ENCODE peak calls at places on chromosomes 5 and 9, in four cellular contexts. One of them, this sample, is unnamed.

GRCh38 chr5:80369521-80369920 is 38.3 kb upstream of the ZFYVE16 start:
- DNase-seq in CD8-positive, alpha-beta T cell: no peak
- DNase-seq in OCI-LY7: no peak
- DNase-seq in CD4-positive, alpha-beta memory T cell: no peak
- DNase-seq in this sample: no peak

GRCh38 chr9:137645211-137645610 is 26.4 kb downstream of the EHMT1 start:
- DNase-seq in CD8-positive, alpha-beta T cell: no peak
- DNase-seq in OCI-LY7: no peak
- DNase-seq in CD4-positive, alpha-beta memory T cell: no peak
- DNase-seq in this sample: no peak

GRCh38 chr5:133552925-133553525 is 59.3 kb downstream of the FSTL4 start:
- DNase-seq in CD8-positive, alpha-beta T cell: peak
- DNase-seq in OCI-LY7: peak
- DNase-seq in CD4-positive, alpha-beta memory T cell: peak
- DNase-seq in this sample: peak

GRCh38 chr5:8538813-8539212 is 669.9 kb downstream of the MTRR start:
- DNase-seq in CD8-positive, alpha-beta T cell: no peak
- DNase-seq in OCI-LY7: no peak
- DNase-seq in CD4-positive, alpha-beta memory T cell: no peak
- DNase-seq in this sample: no peak

GRCh38 chr9:85186218-85186585 is 516.7 kb downstream of the NTRK2 start:
- DNase-seq in CD8-positive, alpha-beta T cell: no peak
- DNase-seq in OCI-LY7: no peak
- DNase-seq in CD4-positive, alpha-beta memory T cell: no peak
- DNase-seq in this sample: no peak

GRCh38 chr9:108544866-108545265 is 310.9 kb downstream of the ACTL7B start:
- DNase-seq in CD8-positive, alpha-beta T cell: no peak
- DNase-seq in OCI-LY7: no peak
- DNase-seq in CD4-positive, alpha-beta memory T cell: no peak
- DNase-seq in this sample: no peak

GRCh38 chr5:135488727-135489465 is 36.7 kb upstream of the TIFAB start:
- DNase-seq in CD8-positive, alpha-beta T cell: no peak
- DNase-seq in OCI-LY7: no peak
- DNase-seq in CD4-positive, alpha-beta memory T cell: no peak
- DNase-seq in this sample: no peak

GRCh38 chr5:159768243-159768642 is 148.0 kb upstream of the ADRA1B start:
- DNase-seq in CD8-positive, alpha-beta T cell: no peak
- DNase-seq in OCI-LY7: no peak
- DNase-seq in CD4-positive, alpha-beta memory T cell: no peak
- DNase-seq in this sample: no peak

GRCh38 chr5:1097381-1097893 is 14.4 kb downstream of the SLC12A7 start:
- DNase-seq in CD8-positive, alpha-beta T cell: no peak
- DNase-seq in OCI-LY7: no peak
- DNase-seq in CD4-positive, alpha-beta memory T cell: no peak
- DNase-seq in this sample: no peak

GRCh38 chr9:15295761-15296405 is 11.1 kb downstream of the TTC39B start:
- DNase-seq in CD8-positive, alpha-beta T cell: no peak
- DNase-seq in OCI-LY7: no peak
- DNase-seq in CD4-positive, alpha-beta memory T cell: peak
- DNase-seq in this sample: no peak

GRCh38 chr9:82254646-82255367 is 266.2 kb downstream of the SPATA31D1 start:
- DNase-seq in CD8-positive, alpha-beta T cell: no peak
- DNase-seq in OCI-LY7: no peak
- DNase-seq in CD4-positive, alpha-beta memory T cell: no peak
- DNase-seq in this sample: no peak

GRCh38 chr9:89814340-89815040 is 209.7 kb downstream of the GADD45G start:
- DNase-seq in CD8-positive, alpha-beta T cell: no peak
- DNase-seq in OCI-LY7: peak
- DNase-seq in CD4-positive, alpha-beta memory T cell: no peak
- DNase-seq in this sample: no peak

GRCh38 chr5:129724647-129725046 is 23.2 kb upstream of the MINAR2 start:
- DNase-seq in CD8-positive, alpha-beta T cell: no peak
- DNase-seq in OCI-LY7: no peak
- DNase-seq in CD4-positive, alpha-beta memory T cell: no peak
- DNase-seq in this sample: peak

GRCh38 chr9:94642526-94642925 is 3.2 kb upstream of the FBP1 start:
- DNase-seq in CD8-positive, alpha-beta T cell: no peak
- DNase-seq in OCI-LY7: no peak
- DNase-seq in CD4-positive, alpha-beta memory T cell: no peak
- DNase-seq in this sample: no peak

GRCh38 chr9:130549093-130549735 is 30.2 kb upstream of the FUBP3 start:
- DNase-seq in CD8-positive, alpha-beta T cell: no peak
- DNase-seq in OCI-LY7: peak
- DNase-seq in CD4-positive, alpha-beta memory T cell: no peak
- DNase-seq in this sample: peak

GRCh38 chr9:130500340-130500771 is 55.6 kb downstream of the ASS1 start:
- DNase-seq in CD8-positive, alpha-beta T cell: no peak
- DNase-seq in OCI-LY7: no peak
- DNase-seq in CD4-positive, alpha-beta memory T cell: no peak
- DNase-seq in this sample: no peak

GRCh38 chr9:130470950-130471349 is 26.2 kb downstream of the ASS1 start:
- DNase-seq in CD8-positive, alpha-beta T cell: no peak
- DNase-seq in OCI-LY7: no peak
- DNase-seq in CD4-positive, alpha-beta memory T cell: no peak
- DNase-seq in this sample: no peak

GRCh38 chr9:137604345-137605145 is 941 bp upstream of the ARRDC1 start:
- DNase-seq in CD8-positive, alpha-beta T cell: no peak
- DNase-seq in OCI-LY7: no peak
- DNase-seq in CD4-positive, alpha-beta memory T cell: no peak
- DNase-seq in this sample: no peak

GRCh38 chr5:112917453-112918005 is 4.5 kb downstream of the REEP5 start:
- DNase-seq in CD8-positive, alpha-beta T cell: no peak
- DNase-seq in OCI-LY7: peak
- DNase-seq in CD4-positive, alpha-beta memory T cell: no peak
- DNase-seq in this sample: peak

GRCh38 chr5:178483620-178484019 is 106.6 kb downstream of the COL23A1 start:
- DNase-seq in CD8-positive, alpha-beta T cell: peak
- DNase-seq in OCI-LY7: peak
- DNase-seq in CD4-positive, alpha-beta memory T cell: peak
- DNase-seq in this sample: no peak

GRCh38 chr5:32600057-32600622 is 14.8 kb downstream of the SUB1 start:
- DNase-seq in CD8-positive, alpha-beta T cell: no peak
- DNase-seq in OCI-LY7: no peak
- DNase-seq in CD4-positive, alpha-beta memory T cell: no peak
- DNase-seq in this sample: no peak

GRCh38 chr9:110370316-110370715 is 32.7 kb upstream of the TXNDC8 start:
- DNase-seq in CD8-positive, alpha-beta T cell: no peak
- DNase-seq in OCI-LY7: no peak
- DNase-seq in CD4-positive, alpha-beta memory T cell: no peak
- DNase-seq in this sample: no peak

GRCh38 chr5:97764700-97765099 is 581.7 kb upstream of the RIOK2 start:
- DNase-seq in CD8-positive, alpha-beta T cell: no peak
- DNase-seq in OCI-LY7: no peak
- DNase-seq in CD4-positive, alpha-beta memory T cell: no peak
- DNase-seq in this sample: no peak

GRCh38 chr5:67200809-67201562 is 4.4 kb upstream of the CD180 start:
- DNase-seq in CD8-positive, alpha-beta T cell: no peak
- DNase-seq in OCI-LY7: no peak
- DNase-seq in CD4-positive, alpha-beta memory T cell: no peak
- DNase-seq in this sample: no peak

GRCh38 chr5:168047043-168047668 is 244.3 kb upstream of the WWC1 start:
- DNase-seq in CD8-positive, alpha-beta T cell: no peak
- DNase-seq in OCI-LY7: peak
- DNase-seq in CD4-positive, alpha-beta memory T cell: no peak
- DNase-seq in this sample: peak

GRCh38 chr9:3585616-3586015 is 59.8 kb upstream of the RFX3 start:
- DNase-seq in CD8-positive, alpha-beta T cell: no peak
- DNase-seq in OCI-LY7: no peak
- DNase-seq in CD4-positive, alpha-beta memory T cell: no peak
- DNase-seq in this sample: no peak

GRCh38 chr5:372911-373709 is 51.6 kb downstream of the AHRR start:
- DNase-seq in CD8-positive, alpha-beta T cell: no peak
- DNase-seq in OCI-LY7: no peak
- DNase-seq in CD4-positive, alpha-beta memory T cell: no peak
- DNase-seq in this sample: no peak

GRCh38 chr5:55218966-55219365 is 8.1 kb downstream of the MCIDAS start:
- DNase-seq in CD8-positive, alpha-beta T cell: no peak
- DNase-seq in OCI-LY7: no peak
- DNase-seq in CD4-positive, alpha-beta memory T cell: no peak
- DNase-seq in this sample: no peak

GRCh38 chr5:82901281-82901888 is 175.8 kb downstream of the TMEM167A start:
- DNase-seq in CD8-positive, alpha-beta T cell: no peak
- DNase-seq in OCI-LY7: no peak
- DNase-seq in CD4-positive, alpha-beta memory T cell: no peak
- DNase-seq in this sample: no peak

GRCh38 chr9:128554155-128554862 is 1.9 kb downstream of the SPTAN1 start:
- DNase-seq in CD8-positive, alpha-beta T cell: no peak
- DNase-seq in OCI-LY7: peak
- DNase-seq in CD4-positive, alpha-beta memory T cell: no peak
- DNase-seq in this sample: peak

GRCh38 chr9:135666534-135667402 is 3.7 kb downstream of the LCN9 start:
- DNase-seq in CD8-positive, alpha-beta T cell: no peak
- DNase-seq in OCI-LY7: no peak
- DNase-seq in CD4-positive, alpha-beta memory T cell: no peak
- DNase-seq in this sample: no peak

GRCh38 chr5:54087436-54087835 is 222.9 kb downstream of the ARL15 start:
- DNase-seq in CD8-positive, alpha-beta T cell: no peak
- DNase-seq in OCI-LY7: no peak
- DNase-seq in CD4-positive, alpha-beta memory T cell: no peak
- DNase-seq in this sample: no peak

GRCh38 chr9:114363424-114363823 is 24.4 kb downstream of the AKNA start:
- DNase-seq in CD8-positive, alpha-beta T cell: no peak
- DNase-seq in OCI-LY7: no peak
- DNase-seq in CD4-positive, alpha-beta memory T cell: no peak
- DNase-seq in this sample: no peak

GRCh38 chr9:114365194-114365593 is 22.6 kb downstream of the AKNA start:
- DNase-seq in CD8-positive, alpha-beta T cell: no peak
- DNase-seq in OCI-LY7: no peak
- DNase-seq in CD4-positive, alpha-beta memory T cell: no peak
- DNase-seq in this sample: no peak

GRCh38 chr9:114362394-114362793 is 25.4 kb downstream of the AKNA start:
- DNase-seq in CD8-positive, alpha-beta T cell: no peak
- DNase-seq in OCI-LY7: no peak
- DNase-seq in CD4-positive, alpha-beta memory T cell: no peak
- DNase-seq in this sample: no peak

GRCh38 chr9:114364528-114365041 is 23.2 kb downstream of the AKNA start:
- DNase-seq in CD8-positive, alpha-beta T cell: no peak
- DNase-seq in OCI-LY7: peak
- DNase-seq in CD4-positive, alpha-beta memory T cell: no peak
- DNase-seq in this sample: no peak

GRCh38 chr9:114364123-114364522 is 23.7 kb downstream of the AKNA start:
- DNase-seq in CD8-positive, alpha-beta T cell: no peak
- DNase-seq in OCI-LY7: no peak
- DNase-seq in CD4-positive, alpha-beta memory T cell: no peak
- DNase-seq in this sample: no peak
- H3K27ac ChIP-seq in CD8-positive, alpha-beta T cell: peak
- H3K27ac ChIP-seq in OCI-LY7: peak
- H3K27ac ChIP-seq in CD4-positive, alpha-beta memory T cell: peak
- H3K27ac ChIP-seq in this sample: no peak

GRCh38 chr5:151770383-151771258 is 1.1 kb upstream of the G3BP1 start:
- DNase-seq in CD8-positive, alpha-beta T cell: no peak
- DNase-seq in OCI-LY7: peak
- DNase-seq in CD4-positive, alpha-beta memory T cell: no peak
- DNase-seq in this sample: no peak

GRCh38 chr5:151766975-151767374 is 4.8 kb upstream of the G3BP1 start:
- DNase-seq in CD8-positive, alpha-beta T cell: no peak
- DNase-seq in OCI-LY7: no peak
- DNase-seq in CD4-positive, alpha-beta memory T cell: no peak
- DNase-seq in this sample: no peak

DNA sequence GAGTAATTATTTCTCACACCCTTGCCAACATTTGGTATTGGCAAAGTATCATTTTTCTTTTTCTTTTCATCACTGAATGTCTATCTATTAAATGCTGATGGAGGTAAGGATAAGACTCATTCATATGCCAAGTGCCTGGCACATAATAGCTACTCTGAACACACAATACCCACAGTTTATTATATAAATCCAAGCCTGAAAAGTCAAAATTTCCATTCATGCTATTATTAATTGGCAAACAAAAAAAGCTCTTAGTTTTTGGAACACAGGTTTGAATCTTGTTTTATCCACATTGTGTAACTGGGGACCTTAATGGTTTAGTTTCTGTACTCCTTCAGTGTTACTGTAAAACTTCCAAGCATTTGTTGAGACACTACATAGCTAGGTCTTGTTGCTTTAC is 6.4 kb upstream of the ATOX1 start:
- DNase-seq in CD8-positive, alpha-beta T cell: no peak
- DNase-seq in OCI-LY7: no peak
- DNase-seq in CD4-positive, alpha-beta memory T cell: no peak
- DNase-seq in this sample: no peak
- H3K4me3 ChIP-seq in CD8-positive, alpha-beta T cell: no peak
- H3K4me3 ChIP-seq in OCI-LY7: no peak
- H3K4me3 ChIP-seq in CD4-positive, alpha-beta memory T cell: no peak
- H3K4me3 ChIP-seq in this sample: no peak

GRCh38 chr5:73312872-73313510 is 135.6 kb downstream of the FOXD1 start:
- DNase-seq in CD8-positive, alpha-beta T cell: no peak
- DNase-seq in OCI-LY7: no peak
- DNase-seq in CD4-positive, alpha-beta memory T cell: no peak
- DNase-seq in this sample: no peak

GRCh38 chr5:73312146-73312871 is 136.3 kb downstream of the FOXD1 start:
- DNase-seq in CD8-positive, alpha-beta T cell: no peak
- DNase-seq in OCI-LY7: peak
- DNase-seq in CD4-positive, alpha-beta memory T cell: no peak
- DNase-seq in this sample: no peak

GRCh38 chr5:73317523-73317922 is 131.1 kb downstream of the FOXD1 start:
- DNase-seq in CD8-positive, alpha-beta T cell: no peak
- DNase-seq in OCI-LY7: no peak
- DNase-seq in CD4-positive, alpha-beta memory T cell: no peak
- DNase-seq in this sample: no peak

GRCh38 chr5:73311291-73312110 is 137.1 kb downstream of the FOXD1 start:
- DNase-seq in CD8-positive, alpha-beta T cell: no peak
- DNase-seq in OCI-LY7: no peak
- DNase-seq in CD4-positive, alpha-beta memory T cell: no peak
- DNase-seq in this sample: no peak

DNA sequence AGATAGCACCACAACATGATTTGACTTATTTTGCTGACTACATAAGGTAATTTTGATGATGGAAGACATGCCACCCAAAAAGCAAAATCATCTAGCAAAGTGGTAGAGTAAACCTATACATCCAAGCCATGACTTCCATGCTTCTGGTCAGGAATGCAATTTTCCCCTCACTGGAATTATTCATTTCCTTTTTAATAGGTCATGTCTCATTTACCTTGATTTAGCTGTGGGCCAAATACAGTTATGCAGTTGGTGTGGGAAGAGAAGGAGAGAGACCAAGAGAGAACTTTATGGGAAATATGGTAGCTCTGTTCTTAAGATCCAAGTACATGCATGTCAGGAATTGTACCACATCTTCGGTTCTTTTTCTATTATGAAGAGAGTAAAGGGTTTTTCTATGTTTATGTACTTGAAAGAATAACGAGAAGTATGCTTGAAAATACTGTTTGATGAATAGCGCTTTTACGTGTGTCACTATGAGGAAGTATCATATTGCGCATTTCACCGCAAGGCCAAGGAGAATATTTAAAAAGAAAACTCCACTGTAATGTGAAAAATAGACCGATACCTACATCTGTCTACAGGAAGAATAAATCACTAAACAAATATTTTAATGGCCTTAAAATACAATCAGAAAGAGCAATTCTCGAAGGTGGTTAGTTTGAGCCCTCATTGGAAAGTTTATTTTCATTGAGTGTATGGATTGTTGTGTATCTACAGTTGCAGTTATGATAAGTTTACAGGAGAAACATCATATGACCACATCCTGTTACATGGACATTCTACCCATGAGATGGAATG is 134.0 kb downstream of the FOXD1 start:
- DNase-seq in CD8-positive, alpha-beta T cell: no peak
- DNase-seq in OCI-LY7: no peak
- DNase-seq in CD4-positive, alpha-beta memory T cell: no peak
- DNase-seq in this sample: no peak
- H3K27ac ChIP-seq in CD8-positive, alpha-beta T cell: no peak
- H3K27ac ChIP-seq in OCI-LY7: no peak
- H3K27ac ChIP-seq in CD4-positive, alpha-beta memory T cell: no peak
- H3K27ac ChIP-seq in this sample: no peak

GRCh38 chr5:149030392-149030791 is 32.5 kb downstream of the SH3TC2 start:
- DNase-seq in CD8-positive, alpha-beta T cell: no peak
- DNase-seq in OCI-LY7: no peak
- DNase-seq in CD4-positive, alpha-beta memory T cell: no peak
- DNase-seq in this sample: no peak
- H3K4me3 ChIP-seq in CD8-positive, alpha-beta T cell: no peak
- H3K4me3 ChIP-seq in OCI-LY7: no peak
- H3K4me3 ChIP-seq in CD4-positive, alpha-beta memory T cell: no peak
- H3K4me3 ChIP-seq in this sample: no peak